ENCODE peak calls at places on chromosomes 12 and 14, in seven cellular contexts. O, D, T, W, S, B and M are unnamed samples.
A peak's percentile ranks its signal among the peaks of the same experiment; 100 is the strongest.

GRCh38 chr12:123660328-123660727 is 10.6 kb upstream of the TCTN2 start:
- DNase-seq in O (peak; percentile 94), D (peak; percentile 91), T (no peak), S (peak; percentile 60), B (peak; percentile 91), W (no peak), M (no peak)

GRCh38 chr12:19220205-19220604 is 90.7 kb downstream of the PLEKHA5 start:
- DNase-seq in D (peak; percentile 74), O (peak; percentile 81), T (no peak), W (no peak), B (peak; percentile 34), S (peak; percentile 58), M (no peak)

GRCh38 chr12:58189030-58189429 is 247.7 kb downstream of the ATP23 start:
- DNase-seq in O (no peak), S (no peak), D (no peak), W (no peak), B (no peak), T (no peak), M (no peak)

GRCh38 chr14:100426331-100426730 is 103.2 kb downstream of the SLC25A47 start:
- DNase-seq in B (no peak), S (no peak), T (no peak), W (no peak), D (no peak), O (no peak), M (no peak)

GRCh38 chr14:72743626-72744025 is 150.3 kb downstream of the DPF3 start:
- DNase-seq in D (no peak), T (no peak), B (no peak), O (no peak), W (no peak), S (no peak), M (no peak)

GRCh38 chr12:110093631-110094311 is 30.4 kb upstream of the IFT81 start:
- DNase-seq in O (no peak), B (no peak), T (no peak), D (no peak), W (no peak), S (no peak), M (no peak)

GRCh38 chr14:102778616-102779351 is 1.5 kb downstream of the TRAF3 start:
- DNase-seq in O (peak; percentile 29), D (peak; percentile 17), S (no peak), B (no peak), T (no peak), W (no peak), M (no peak)

GRCh38 chr12:130981947-130982346 is 28.2 kb downstream of the ADGRD1 start:
- DNase-seq in D (no peak), O (no peak), W (no peak), T (no peak), B (no peak), S (no peak), M (no peak)

GRCh38 chr12:94172973-94173372 is 24.6 kb downstream of the PLXNC1 start:
- DNase-seq in W (no peak), O (peak; percentile 99), D (peak; percentile 100), S (no peak), B (peak; percentile 85), T (no peak), M (no peak)

GRCh38 chr12:58105225-58106119 is 164.1 kb downstream of the ATP23 start:
- DNase-seq in O (peak; percentile 33), D (peak; percentile 50), T (no peak), S (peak; percentile 4), W (no peak), B (peak; percentile 18), M (no peak)

GRCh38 chr12:3420693-3421092 is 70.3 kb upstream of the PRMT8 start:
- DNase-seq in S (no peak), D (no peak), T (no peak), W (no peak), O (no peak), B (no peak), M (no peak)

GRCh38 chr14:99524804-99525698 is 43.8 kb downstream of the CCNK start:
- DNase-seq in D (peak; percentile 54), S (peak; percentile 50), B (peak; percentile 70), W (no peak), O (peak; percentile 51), T (no peak), M (no peak)

GRCh38 chr12:75364918-75365317 is 26.0 kb upstream of the GLIPR1L2 start:
- DNase-seq in B (peak; percentile 25), T (no peak), W (no peak), O (peak; percentile 34), S (no peak), D (peak; percentile 33), M (no peak)

GRCh38 chr12:102300824-102301461 is 103.3 kb upstream of the PMCH start:
- DNase-seq in O (peak; percentile 64), B (peak; percentile 16), S (peak; percentile 61), T (no peak), W (peak; percentile 21), D (peak; percentile 79), M (no peak)

GRCh38 chr14:96151242-96151641 is 53.4 kb upstream of the BDKRB2 start:
- DNase-seq in D (no peak), S (no peak), B (no peak), O (no peak), W (no peak), T (no peak), M (no peak)

GRCh38 chr12:6613776-6614512 is 6.8 kb upstream of the CHD4 start:
- DNase-seq in S (peak; percentile 93), B (peak; percentile 90), D (peak; percentile 99), W (peak; percentile 91), T (peak; percentile 41), O (peak; percentile 98), M (peak; percentile 90)

GRCh38 chr14:39055786-39056474 is 47.1 kb downstream of the SEC23A start:
- DNase-seq in W (no peak), S (no peak), B (no peak), T (no peak), D (no peak), O (no peak), M (no peak)

GRCh38 chr14:56814468-56815074 is 4.3 kb upstream of the OTX2 start:
- DNase-seq in T (no peak), B (no peak), D (no peak), S (no peak), O (no peak), W (no peak), M (no peak)

GRCh38 chr12:75855360-75855759 is 176.2 kb downstream of the PHLDA1 start:
- DNase-seq in W (no peak), O (no peak), T (no peak), S (no peak), B (no peak), D (no peak), M (no peak)

GRCh38 chr14:33414041-33414440 is 475.4 kb downstream of the NPAS3 start:
- DNase-seq in B (no peak), O (peak; percentile 5), W (no peak), D (peak; percentile 16), S (peak; percentile 10), T (no peak), M (no peak)

GRCh38 chr12:57460457-57461325 is 1.1 kb downstream of the GLI1 start:
- DNase-seq in B (no peak), D (no peak), W (peak; percentile 81), S (no peak), O (no peak), T (no peak), M (no peak)

GRCh38 chr12:121345151-121345810 is 6.9 kb downstream of the ANAPC5 start:
- DNase-seq in W (no peak), O (no peak), D (no peak), S (no peak), B (no peak), T (no peak), M (no peak)

GRCh38 chr14:40347675-40348074 is 915.4 kb upstream of the FBXO33 start:
- DNase-seq in O (no peak), W (no peak), T (no peak), S (no peak), B (no peak), D (no peak), M (no peak)

GRCh38 chr12:6041891-6042290 is 82.6 kb downstream of the VWF start:
- DNase-seq in T (no peak), B (no peak), O (peak; percentile 52), D (peak; percentile 53), W (no peak), S (no peak), M (no peak)

GRCh38 chr14:30681752-30682355 is 59.7 kb downstream of the SCFD1 start:
- DNase-seq in B (no peak), O (peak; percentile 48), D (peak; percentile 58), T (no peak), W (no peak), S (peak; percentile 14), M (no peak)

GRCh38 chr12:43111608-43112007 is 440.4 kb downstream of the ADAMTS20 start:
- DNase-seq in B (no peak), D (no peak), W (no peak), S (peak; percentile 25), T (no peak), O (no peak), M (no peak)

GRCh38 chr14:95044463-95045254 is 112.7 kb downstream of the DICER1 start:
- DNase-seq in S (no peak), O (no peak), T (no peak), B (no peak), W (peak; percentile 34), D (no peak), M (no peak)

GRCh38 chr12:107236824-107237467 is 143.6 kb upstream of the CRY1 start:
- DNase-seq in O (peak; percentile 3), W (no peak), T (no peak), B (no peak), S (peak; percentile 51), D (peak; percentile 75), M (no peak)

GRCh38 chr12:16189849-16190248 is 87.6 kb downstream of the SLC15A5 start:
- DNase-seq in S (peak; percentile 37), D (peak; percentile 74), T (no peak), B (no peak), W (no peak), O (peak; percentile 60), M (no peak)